ENCODE peak calls at places on chromosome 17, in ten cellular contexts. One of them, this sample, is unnamed.

GRCh38 chr17:50634123-50634914 is at the start of gene ABCC3:
- DNase-seq in EH: peak
- DNase-seq in activated T-helper 1 cell treated with anti-CD3 and anti-CD28 coated beads, Interleukin-2, amount 50 U/mL, for 16 hours: no peak
- DNase-seq in hypothalamus: no peak
- DNase-seq in right lobe of liver: peak
- DNase-seq in ascending aorta: no peak
- DNase-seq in left ventricle myocardium superior: peak
- DNase-seq in GM12865: peak
- DNase-seq in stomach: peak
- DNase-seq in ELF-1: no peak
- DNase-seq in this sample: no peak

GRCh38 chr17:700504-701094 is 14.0 kb downstream of the VPS53 start:
- DNase-seq in EH: peak
- DNase-seq in activated T-helper 1 cell treated with anti-CD3 and anti-CD28 coated beads, Interleukin-2, amount 50 U/mL, for 16 hours: no peak
- DNase-seq in hypothalamus: no peak
- DNase-seq in right lobe of liver: no peak
- DNase-seq in ascending aorta: no peak
- DNase-seq in left ventricle myocardium superior: no peak
- DNase-seq in GM12865: peak
- DNase-seq in stomach: no peak
- DNase-seq in ELF-1: no peak
- DNase-seq in this sample: no peak

GRCh38 chr17:52476638-52477313 is 318.3 kb upstream of the CA10 start:
- DNase-seq in EH: no peak
- DNase-seq in activated T-helper 1 cell treated with anti-CD3 and anti-CD28 coated beads, Interleukin-2, amount 50 U/mL, for 16 hours: no peak
- DNase-seq in hypothalamus: no peak
- DNase-seq in right lobe of liver: no peak
- DNase-seq in ascending aorta: no peak
- DNase-seq in left ventricle myocardium superior: no peak
- DNase-seq in GM12865: no peak
- DNase-seq in stomach: no peak
- DNase-seq in ELF-1: no peak
- DNase-seq in this sample: no peak

GRCh38 chr17:82239926-82240505 is 11.2 kb downstream of the SLC16A3 start:
- DNase-seq in EH: peak
- DNase-seq in activated T-helper 1 cell treated with anti-CD3 and anti-CD28 coated beads, Interleukin-2, amount 50 U/mL, for 16 hours: no peak
- DNase-seq in hypothalamus: no peak
- DNase-seq in right lobe of liver: no peak
- DNase-seq in ascending aorta: no peak
- DNase-seq in left ventricle myocardium superior: peak
- DNase-seq in GM12865: no peak
- DNase-seq in stomach: no peak
- DNase-seq in ELF-1: no peak
- DNase-seq in this sample: no peak

GRCh38 chr17:74282587-74283370 is 8.7 kb downstream of the DNAI2 start:
- DNase-seq in EH: no peak
- DNase-seq in activated T-helper 1 cell treated with anti-CD3 and anti-CD28 coated beads, Interleukin-2, amount 50 U/mL, for 16 hours: peak
- DNase-seq in hypothalamus: no peak
- DNase-seq in right lobe of liver: no peak
- DNase-seq in ascending aorta: no peak
- DNase-seq in left ventricle myocardium superior: no peak
- DNase-seq in GM12865: peak
- DNase-seq in stomach: no peak
- DNase-seq in ELF-1: no peak
- DNase-seq in this sample: no peak

GRCh38 chr17:6474906-6475305 is 30.7 kb downstream of the PIMREG start:
- DNase-seq in EH: no peak
- DNase-seq in activated T-helper 1 cell treated with anti-CD3 and anti-CD28 coated beads, Interleukin-2, amount 50 U/mL, for 16 hours: no peak
- DNase-seq in hypothalamus: no peak
- DNase-seq in right lobe of liver: no peak
- DNase-seq in ascending aorta: no peak
- DNase-seq in left ventricle myocardium superior: no peak
- DNase-seq in GM12865: no peak
- DNase-seq in stomach: no peak
- DNase-seq in ELF-1: peak
- DNase-seq in this sample: no peak

GRCh38 chr17:30821751-30822723 is 2.5 kb downstream of the CRLF3 start:
- DNase-seq in EH: no peak
- DNase-seq in activated T-helper 1 cell treated with anti-CD3 and anti-CD28 coated beads, Interleukin-2, amount 50 U/mL, for 16 hours: no peak
- DNase-seq in hypothalamus: no peak
- DNase-seq in right lobe of liver: no peak
- DNase-seq in ascending aorta: no peak
- DNase-seq in left ventricle myocardium superior: no peak
- DNase-seq in GM12865: no peak
- DNase-seq in stomach: no peak
- DNase-seq in ELF-1: no peak
- DNase-seq in this sample: no peak

GRCh38 chr17:82232876-82233785 is 4.3 kb downstream of the SLC16A3 start:
- DNase-seq in EH: no peak
- DNase-seq in activated T-helper 1 cell treated with anti-CD3 and anti-CD28 coated beads, Interleukin-2, amount 50 U/mL, for 16 hours: no peak
- DNase-seq in hypothalamus: no peak
- DNase-seq in right lobe of liver: no peak
- DNase-seq in ascending aorta: no peak
- DNase-seq in left ventricle myocardium superior: peak
- DNase-seq in GM12865: peak
- DNase-seq in stomach: no peak
- DNase-seq in ELF-1: no peak
- DNase-seq in this sample: no peak

GRCh38 chr17:68512967-68513474 is 791 bp downstream of the PRKAR1A start:
- DNase-seq in EH: peak
- DNase-seq in activated T-helper 1 cell treated with anti-CD3 and anti-CD28 coated beads, Interleukin-2, amount 50 U/mL, for 16 hours: no peak
- DNase-seq in hypothalamus: no peak
- DNase-seq in right lobe of liver: no peak
- DNase-seq in ascending aorta: no peak
- DNase-seq in left ventricle myocardium superior: no peak
- DNase-seq in GM12865: peak
- DNase-seq in stomach: no peak
- DNase-seq in ELF-1: peak
- DNase-seq in this sample: no peak

GRCh38 chr17:81578038-81578441 is 25.9 kb upstream of the FAAP100 start:
- DNase-seq in EH: peak
- DNase-seq in activated T-helper 1 cell treated with anti-CD3 and anti-CD28 coated beads, Interleukin-2, amount 50 U/mL, for 16 hours: no peak
- DNase-seq in hypothalamus: no peak
- DNase-seq in right lobe of liver: no peak
- DNase-seq in ascending aorta: no peak
- DNase-seq in left ventricle myocardium superior: no peak
- DNase-seq in GM12865: no peak
- DNase-seq in stomach: no peak
- DNase-seq in ELF-1: peak
- DNase-seq in this sample: no peak

GRCh38 chr17:38852771-38853291 is 690 bp downstream of the RPL23 start:
- DNase-seq in EH: no peak
- DNase-seq in activated T-helper 1 cell treated with anti-CD3 and anti-CD28 coated beads, Interleukin-2, amount 50 U/mL, for 16 hours: no peak
- DNase-seq in hypothalamus: no peak
- DNase-seq in right lobe of liver: no peak
- DNase-seq in ascending aorta: no peak
- DNase-seq in left ventricle myocardium superior: no peak
- DNase-seq in GM12865: no peak
- DNase-seq in stomach: no peak
- DNase-seq in ELF-1: no peak
- DNase-seq in this sample: no peak

GRCh38 chr17:80108321-80108971 is 7.1 kb downstream of the GAA start:
- DNase-seq in EH: no peak
- DNase-seq in activated T-helper 1 cell treated with anti-CD3 and anti-CD28 coated beads, Interleukin-2, amount 50 U/mL, for 16 hours: no peak
- DNase-seq in hypothalamus: no peak
- DNase-seq in right lobe of liver: peak
- DNase-seq in ascending aorta: no peak
- DNase-seq in left ventricle myocardium superior: peak
- DNase-seq in GM12865: no peak
- DNase-seq in stomach: no peak
- DNase-seq in ELF-1: no peak
- DNase-seq in this sample: no peak

This sample was measured in D721Med.